ENCODE peak calls at places on chromosomes 11 and 22, in seven cellular contexts. V is CD8-positive, alpha-beta T cell; X is body of pancreas; D is fibroblast of lung; E is heart right ventricle; Q is GM13977; Y is AG09309. F is an unnamed sample.

GRCh38 chr22:49469896-49470740 is 357.6 kb downstream of the BRD1 start:
- DNase-seq in X (no peak), D (no peak), V (no peak), Q (no peak), E (no peak), Y (no peak), F (no peak)

GRCh38 chr22:37229012-37229804 is 14.9 kb downstream of the RAC2 start:
- DNase-seq in E (no peak), D (peak; percentile 86), X (peak; percentile 53), V (peak; percentile 38), Y (peak; percentile 38), Q (no peak), F (no peak)

GRCh38 chr11:133934599-133935550 is 21.9 kb downstream of the IGSF9B start:
- DNase-seq in V (no peak), E (peak; percentile 81), X (no peak), D (peak; percentile 96), Q (no peak), Y (peak; percentile 51), F (no peak)

GRCh38 chr11:69357458-69358397 is 63.8 kb downstream of the MYEOV start:
- DNase-seq in D (no peak), V (no peak), Q (no peak), X (no peak), E (peak; percentile 2), Y (no peak), F (peak; percentile 13)

GRCh38 chr11:116927163-116927772 is 89.8 kb upstream of the APOA1 start:
- DNase-seq in Y (no peak), D (no peak), Q (no peak), E (no peak), X (no peak), V (peak; percentile 56), F (no peak)

GRCh38 chr22:38097557-38098409 is 12.7 kb downstream of the BAIAP2L2 start:
- DNase-seq in Q (no peak), V (no peak), E (no peak), D (no peak), Y (no peak), X (no peak), F (no peak)

GRCh38 chr11:72091292-72091691 is 10.6 kb downstream of the LRRC51 start:
- DNase-seq in X (peak; percentile 72), Q (peak; percentile 73), D (peak; percentile 41), Y (no peak), E (peak; percentile 80), V (peak; percentile 72), F (peak; percentile 75)

GRCh38 chr22:48492371-48493320 is 1335.0 kb downstream of the BRD1 start:
- DNase-seq in X (peak; percentile 61), Q (peak; percentile 86), E (peak; percentile 34), V (no peak), D (peak; percentile 73), Y (peak; percentile 39), F (peak; percentile 81)

GRCh38 chr11:70333206-70333605 is 62.7 kb downstream of the PPFIA1 start:
- DNase-seq in Q (no peak), X (no peak), Y (no peak), E (no peak), D (peak; percentile 30), V (no peak), F (no peak)

GRCh38 chr22:19598054-19598855 is 74.0 kb upstream of the CLDN5 start:
- DNase-seq in Q (no peak), E (no peak), X (no peak), Y (no peak), D (no peak), V (peak; percentile 20), F (no peak)

GRCh38 chr22:24758164-24758799 is 16.2 kb downstream of the PIWIL3 start:
- DNase-seq in Q (peak; percentile 62), X (peak; percentile 57), D (peak; percentile 27), V (peak; percentile 63), E (peak; percentile 53), Y (no peak), F (peak; percentile 56)

GRCh38 chr11:3169952-3170755 is 5.0 kb upstream of the OSBPL5 start:
- DNase-seq in X (peak; percentile 48), E (no peak), V (no peak), D (no peak), Q (no peak), Y (no peak), F (no peak)

GRCh38 chr11:2673871-2674471 is 25.8 kb downstream of the KCNQ1OT1 start:
- DNase-seq in E (no peak), Y (no peak), D (peak; percentile 32), Q (no peak), V (peak; percentile 0), X (peak; percentile 20), F (no peak)

GRCh38 chr11:76208829-76209670 is 2.7 kb upstream of the WNT11 start:
- DNase-seq in V (peak; percentile 84), E (peak; percentile 77), Y (no peak), D (peak; percentile 45), X (peak; percentile 88), Q (peak; percentile 89), F (peak; percentile 89)

GRCh38 chr11:113562576-113562975 is 87.4 kb upstream of the DRD2 start:
- DNase-seq in V (no peak), E (no peak), X (no peak), Y (no peak), Q (no peak), D (no peak), F (no peak)

GRCh38 chr11:45076761-45077160 is 69.7 kb upstream of the PRDM11 start:
- DNase-seq in X (no peak), V (no peak), D (no peak), Q (no peak), Y (no peak), E (no peak), F (no peak)

GRCh38 chr11:1838426-1839131 is at the start of gene TNNI2:
- DNase-seq in X (no peak), D (no peak), E (no peak), Y (no peak), V (no peak), Q (no peak), F (no peak)

GRCh38 chr11:88484873-88485621 is 147.5 kb upstream of the CTSC start:
- DNase-seq in V (no peak), E (no peak), Q (peak; percentile 45), D (peak; percentile 26), Y (no peak), X (peak; percentile 25), F (peak; percentile 62)

GRCh38 chr22:37750596-37751162 is 53.8 kb downstream of the TRIOBP start:
- DNase-seq in Y (no peak), X (peak; percentile 66), D (no peak), Q (no peak), V (no peak), E (no peak), F (no peak)

GRCh38 chr11:119284344-119285157 is 32.4 kb downstream of the MCAM start:
- DNase-seq in E (no peak), D (peak; percentile 36), Q (peak; percentile 63), Y (peak; percentile 5), V (no peak), X (no peak), F (peak; percentile 73)

GRCh38 chr11:125995313-125995712 is 49.5 kb downstream of the VSIG10L2 start:
- DNase-seq in V (no peak), Y (no peak), D (peak; percentile 37), E (no peak), Q (peak; percentile 44), X (no peak), F (peak; percentile 55)

GRCh38 chr11:1484716-1485503 is 1.7 kb downstream of the MOB2 start:
- DNase-seq in Y (no peak), Q (no peak), E (no peak), V (no peak), D (no peak), X (peak; percentile 14), F (no peak)

GRCh38 chr11:113163291-113164030 is 150.9 kb upstream of the TTC12 start:
- DNase-seq in Q (no peak), E (no peak), Y (no peak), D (peak; percentile 2), V (no peak), X (no peak), F (no peak)

DNA sequence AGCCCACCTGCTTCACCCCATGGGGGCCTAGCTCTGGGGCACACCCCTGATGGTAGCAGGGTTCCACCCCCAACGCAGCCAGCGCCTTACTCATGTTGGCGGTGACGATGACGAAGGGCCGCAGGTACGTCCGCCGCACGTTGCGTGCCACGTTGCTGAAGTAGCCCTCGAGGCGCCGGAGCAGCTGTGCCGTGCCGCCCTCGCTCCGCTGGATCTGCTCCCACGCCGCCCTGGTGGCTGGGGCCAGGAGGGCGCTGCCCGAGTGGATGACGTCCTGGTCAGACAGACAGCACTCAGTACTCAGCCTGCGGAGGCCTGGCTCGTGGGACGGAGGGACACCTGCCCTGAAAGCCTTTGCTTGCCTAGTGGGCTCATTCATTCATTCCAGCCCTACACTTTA is 50.8 kb downstream of the TRMU start:
- DNase-seq in Y (no peak), X (no peak), Q (no peak), D (no peak), V (no peak), E (no peak), F (no peak)
- TF ChIP-seq CTCF in Y (no peak), X (no peak), Q (no peak), D (no peak), V (no peak), E (no peak), F (no peak)

DNA sequence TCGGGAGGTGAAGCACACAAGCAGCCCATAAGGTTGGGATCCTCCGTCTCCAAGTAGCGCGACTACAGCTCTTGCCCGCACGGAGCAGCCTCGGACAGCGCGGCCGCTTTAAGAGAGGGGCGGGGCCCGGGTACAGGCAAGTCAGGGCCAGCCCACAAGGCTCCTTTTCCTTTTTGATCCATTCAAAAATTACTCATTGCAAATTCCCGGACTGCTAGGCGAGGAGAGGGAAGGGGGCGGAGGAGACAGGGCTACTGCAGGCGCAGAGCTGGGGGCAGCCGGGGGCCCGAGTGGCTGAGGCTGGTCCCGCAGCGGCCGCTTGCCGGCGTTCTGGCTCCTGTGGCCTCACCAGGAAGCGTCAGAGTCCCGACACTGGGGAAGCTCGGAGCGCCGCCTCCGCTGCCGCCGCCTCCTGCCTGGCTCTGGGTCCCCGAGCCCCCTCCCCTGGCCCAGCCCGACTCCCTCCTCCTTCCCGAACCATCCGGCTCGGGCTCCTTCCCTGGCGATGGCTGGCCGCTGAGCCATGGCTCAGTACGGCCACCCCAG is at the start of gene UBASH3B:
- DNase-seq in D (peak; percentile 93), X (peak; percentile 73), E (peak; percentile 79), Y (peak; percentile 50), Q (peak; percentile 72), V (peak; percentile 55), F (peak; percentile 79)
- TF ChIP-seq CTCF in D (no peak), X (no peak), E (peak; percentile 39), Y (no peak), Q (no peak), V (no peak), F (no peak)

GRCh38 chr11:43404836-43405479 is 46.2 kb downstream of the TTC17 start:
- DNase-seq in V (no peak), E (no peak), X (no peak), Y (no peak), Q (no peak), D (no peak), F (no peak)
- TF ChIP-seq CTCF in V (no peak), E (no peak), X (no peak), Y (no peak), Q (no peak), D (no peak), F (no peak)

GRCh38 chr11:115170133-115170815 is 333.9 kb downstream of the CADM1 start:
- DNase-seq in Y (no peak), D (no peak), E (no peak), V (peak; percentile 10), Q (peak; percentile 35), X (peak; percentile 23), F (peak; percentile 43)
- TF ChIP-seq CTCF in Y (peak; percentile 69), D (peak; percentile 70), E (peak; percentile 73), V (peak; percentile 53), Q (peak; percentile 75), X (peak; percentile 22), F (peak; percentile 53)